ENCODE peak calls at places on chromosomes 6 and 20, in ten cellular contexts. E is naive B cell; W is foreskin keratinocyte; C is stimulated activated CD4-positive, alpha-beta T cell treated with anti-CD3 and anti-CD28 coated beads, TNF-alpha, amount 100 ng/mL, for 1 hour; H is NCI-H187; Z is activated CD4-positive, CD25-positive, alpha-beta regulatory T cell; X is activated naive CD8-positive, alpha-beta T cell treated with anti-CD3 and anti-CD28 coated beads for 36 hours; M is activated T-helper 9 cell treated with anti-CD3 and anti-CD28 coated beads, Interleukin-2, amount 50 U/mL, for 16 hours; D is mammary epithelial cell; L is NCI-H510A. Y is an unnamed sample.

GRCh38 chr20:41185013-41185757 is 47.8 kb downstream of the PLCG1 start:
- DNase-seq in D (no peak), H (no peak), M (no peak), L (no peak), W (no peak), E (no peak), Z (no peak), X (no peak), C (no peak), Y (no peak)

GRCh38 chr20:41030536-41031242 is 2.1 kb downstream of the TOP1 start:
- DNase-seq in H (no peak), M (no peak), C (no peak), Z (no peak), L (no peak), D (peak), W (no peak), E (no peak), X (no peak), Y (peak)

GRCh38 chr6:43091592-43091991 is 15.5 kb downstream of the PTK7 start:
- DNase-seq in C (no peak), M (no peak), W (no peak), L (no peak), H (no peak), X (no peak), Z (no peak), D (no peak), E (no peak), Y (no peak)

GRCh38 chr20:16115891-16116577 is 457.2 kb downstream of the KIF16B start:
- DNase-seq in X (no peak), E (no peak), Z (no peak), H (no peak), D (no peak), C (no peak), L (no peak), W (no peak), M (no peak), Y (no peak)

GRCh38 chr6:113968472-113968871 is 2.5 kb downstream of the HDAC2 start:
- DNase-seq in X (no peak), Z (no peak), C (no peak), E (no peak), M (no peak), W (no peak), L (no peak), D (no peak), H (no peak), Y (no peak)

GRCh38 chr6:112899541-112899940 is 552.4 kb downstream of the RFPL4B start:
- DNase-seq in Z (no peak), X (no peak), C (no peak), E (no peak), D (no peak), H (no peak), W (no peak), M (no peak), L (no peak), Y (no peak)

GRCh38 chr6:131281471-131282270 is 146.4 kb downstream of the AKAP7 start:
- DNase-seq in H (no peak), C (peak), W (no peak), M (no peak), L (no peak), X (peak), E (peak), Z (peak), D (no peak), Y (no peak)

GRCh38 chr6:14620522-14620921 is 502.9 kb downstream of the CD83 start:
- DNase-seq in M (no peak), C (no peak), W (no peak), L (no peak), D (no peak), H (no peak), E (no peak), Z (no peak), X (no peak), Y (no peak)

GRCh38 chr6:25017486-25017885 is 81.7 kb upstream of the RIPOR2 start:
- DNase-seq in C (no peak), D (peak), W (peak), E (no peak), H (no peak), X (no peak), Z (no peak), L (no peak), M (no peak), Y (no peak)

GRCh38 chr20:396619-397431 is 11.3 kb upstream of the RBCK1 start:
- DNase-seq in W (no peak), L (no peak), E (no peak), X (no peak), M (no peak), D (no peak), Z (no peak), C (no peak), H (no peak), Y (no peak)

GRCh38 chr20:1568166-1568490 is 10.6 kb upstream of the SIRPD start:
- DNase-seq in C (no peak), M (no peak), L (no peak), W (no peak), E (no peak), H (no peak), D (no peak), X (no peak), Z (no peak), Y (no peak)

GRCh38 chr6:161079566-161080262 is 88.1 kb downstream of the MAP3K4 start:
- DNase-seq in W (peak), X (peak), Z (no peak), C (no peak), H (no peak), E (no peak), D (peak), M (peak), L (no peak), Y (peak)

GRCh38 chr20:58268936-58269619 is 40.4 kb upstream of the RAB22A start:
- DNase-seq in C (no peak), M (no peak), X (no peak), H (no peak), W (no peak), L (no peak), E (no peak), Z (no peak), D (no peak), Y (no peak)

GRCh38 chr20:57930328-57930727 is 220.5 kb upstream of the PMEPA1 start:
- DNase-seq in M (no peak), C (no peak), L (no peak), H (no peak), E (no peak), X (no peak), Z (no peak), W (no peak), D (no peak), Y (no peak)

GRCh38 chr6:136989591-136990578 is 54.9 kb downstream of the IL20RA start:
- DNase-seq in W (no peak), H (no peak), M (no peak), X (no peak), L (no peak), Z (no peak), E (no peak), C (no peak), D (no peak), Y (peak)

GRCh38 chr6:79666633-79667032 is 35.5 kb downstream of the SH3BGRL2 start:
- DNase-seq in E (no peak), C (no peak), D (no peak), H (no peak), W (no peak), X (no peak), M (no peak), Z (no peak), L (no peak), Y (no peak)

GRCh38 chr6:38164671-38165108 is 345.2 kb downstream of the ZFAND3 start:
- DNase-seq in H (no peak), W (no peak), C (no peak), E (no peak), D (no peak), Z (no peak), X (no peak), M (no peak), L (no peak), Y (no peak)

GRCh38 chr20:40279390-40279789 is 409.6 kb downstream of the MAFB start:
- DNase-seq in H (no peak), M (no peak), E (no peak), W (peak), L (no peak), D (peak), X (no peak), Z (no peak), C (no peak), Y (peak)

GRCh38 chr6:112636650-112637260 is 289.6 kb downstream of the RFPL4B start:
- DNase-seq in H (no peak), X (no peak), D (no peak), M (no peak), E (no peak), C (no peak), Z (no peak), L (no peak), W (no peak), Y (peak)

GRCh38 chr20:60718743-60719142 is 533.3 kb upstream of the CDH4 start:
- DNase-seq in X (no peak), M (no peak), H (no peak), D (no peak), C (no peak), W (no peak), L (no peak), E (no peak), Z (no peak), Y (no peak)

GRCh38 chr6:2129076-2129695 is 116.2 kb downstream of the GMDS start:
- DNase-seq in H (no peak), X (no peak), W (no peak), E (no peak), L (no peak), C (no peak), D (no peak), M (no peak), Z (no peak), Y (no peak)

GRCh38 chr6:142692942-142693341 is 252.0 kb downstream of the HIVEP2 start:
- DNase-seq in W (no peak), D (peak), H (peak), C (peak), E (peak), M (peak), X (peak), L (no peak), Z (peak), Y (peak)

GRCh38 chr6:166197361-166197760 is 29.7 kb upstream of the TBXT start:
- DNase-seq in Z (no peak), D (no peak), W (no peak), E (no peak), M (no peak), C (no peak), H (no peak), X (no peak), L (no peak), Y (no peak)

GRCh38 chr6:5624256-5624655 is 362.9 kb downstream of the FARS2 start:
- DNase-seq in M (no peak), H (no peak), D (no peak), X (no peak), Z (no peak), C (no peak), L (no peak), W (no peak), E (no peak), Y (no peak)

GRCh38 chr6:159754959-159755914 is 6.6 kb upstream of the ACAT2 start:
- DNase-seq in C (no peak), E (no peak), L (no peak), X (no peak), H (no peak), W (no peak), D (no peak), M (no peak), Z (no peak), Y (peak)